ENCODE peak calls at places on chromosomes 7 and 10, in five cellular contexts. F, P, L, C and Y are unnamed samples.

GRCh38 chr7:39674391-39674790 is 51.0 kb downstream of the RALA start:
- DNase-seq in F (no peak), P (no peak), L (no peak), C (no peak), Y (no peak)

GRCh38 chr7:25952277-25953057 is 199.5 kb upstream of the NFE2L3 start:
- DNase-seq in L (no peak), P (no peak), C (no peak), F (no peak), Y (peak)

GRCh38 chr10:120656121-120656520 is 195.0 kb upstream of the WDR11 start:
- DNase-seq in P (no peak), C (no peak), L (no peak), F (no peak), Y (no peak)

GRCh38 chr10:20993387-20994170 is 96.5 kb upstream of the NEBL start:
- DNase-seq in C (no peak), P (peak), F (no peak), L (no peak), Y (no peak)

GRCh38 chr7:134693256-134693655 is 46.6 kb downstream of the BPGM start:
- DNase-seq in C (no peak), F (peak), P (peak), L (peak), Y (no peak)

GRCh38 chr10:112424658-112425057 is 22.1 kb downstream of the ZDHHC6 start:
- DNase-seq in P (no peak), L (no peak), C (no peak), F (no peak), Y (no peak)

GRCh38 chr7:151626422-151627115 is 106.9 kb upstream of the RHEB start:
- DNase-seq in C (peak), L (peak), F (no peak), P (peak), Y (no peak)

GRCh38 chr7:116610210-116610609 is 61.8 kb upstream of the MET start:
- DNase-seq in F (no peak), P (peak), L (no peak), C (no peak), Y (no peak)

GRCh38 chr7:100706672-100707311 is 871 bp downstream of the POP7 start:
- DNase-seq in C (peak), L (no peak), P (no peak), F (peak), Y (no peak)

GRCh38 chr7:28348631-28349030 is 63.7 kb upstream of the CREB5 start:
- DNase-seq in P (no peak), F (no peak), L (no peak), C (peak), Y (no peak)

GRCh38 chr7:159097661-159098423 is 46.8 kb downstream of the VIPR2 start:
- DNase-seq in F (peak), P (no peak), C (peak), L (no peak), Y (peak)

GRCh38 chr7:47000561-47000960 is 581.4 kb downstream of the TNS3 start:
- DNase-seq in P (peak), C (no peak), F (no peak), L (no peak), Y (no peak)

GRCh38 chr7:79182283-79182682 is 271.2 kb downstream of the MAGI2 start:
- DNase-seq in P (no peak), C (no peak), L (no peak), F (no peak), Y (no peak)

GRCh38 chr10:129764901-129765663 is 199.0 kb downstream of the EBF3 start:
- DNase-seq in P (no peak), L (no peak), C (peak), F (peak), Y (peak)

GRCh38 chr7:129836983-129837382 is 115.8 kb downstream of the UBE2H start:
- DNase-seq in P (no peak), C (no peak), L (no peak), F (no peak), Y (no peak)

GRCh38 chr10:98055875-98056516 is 25.6 kb upstream of the CRTAC1 start:
- DNase-seq in C (no peak), P (peak), L (peak), F (no peak), Y (no peak)

GRCh38 chr10:26441491-26442214 is 3.5 kb downstream of the APBB1IP start:
- DNase-seq in C (no peak), L (no peak), P (no peak), F (no peak), Y (no peak)

GRCh38 chr10:97131702-97132101 is 54.1 kb downstream of the SLIT1 start:
- DNase-seq in F (no peak), C (no peak), P (no peak), L (no peak), Y (peak)